ENCODE peak calls at places on chromosome 12, in five cellular contexts. C, W, L, S and A are unnamed samples.

GRCh38 chr12:63811755-63812154 is 32.0 kb downstream of the RXYLT1 start:
- DNase-seq in C (no peak), W (no peak), L (no peak), S (no peak), A (no peak)

GRCh38 chr12:75932241-75932640 is 99.3 kb downstream of the PHLDA1 start:
- DNase-seq in C (no peak), W (no peak), L (peak; percentile 17), S (no peak), A (no peak)

GRCh38 chr12:124753230-124753595 is 110.5 kb downstream of the SCARB1 start:
- DNase-seq in C (no peak), W (no peak), L (no peak), S (no peak), A (no peak)

GRCh38 chr12:19287302-19287701 is 152.0 kb upstream of the AEBP2 start:
- DNase-seq in C (peak; percentile 12), W (no peak), L (no peak), S (no peak), A (no peak)

GRCh38 chr12:117842630-117843029 is 126.2 kb downstream of the KSR2 start:
- DNase-seq in C (no peak), W (no peak), L (no peak), S (no peak), A (no peak)

GRCh38 chr12:51246254-51246853 is 7.7 kb downstream of the DAZAP2 start:
- DNase-seq in C (no peak), W (no peak), L (no peak), S (no peak), A (no peak)

GRCh38 chr12:32399045-32399372 is 349 bp upstream of the FGD4 start:
- DNase-seq in C (no peak), W (no peak), L (no peak), S (no peak), A (no peak)

GRCh38 chr12:24482882-24483604 is 465.9 kb downstream of the BCAT1 start:
- DNase-seq in C (no peak), W (no peak), L (no peak), S (no peak), A (no peak)

GRCh38 chr12:54385251-54385914 is 850 bp upstream of the ZNF385A start:
- DNase-seq in C (no peak), W (no peak), L (no peak), S (no peak), A (no peak)

GRCh38 chr12:124523071-124523470 is 44.3 kb downstream of the NCOR2 start:
- DNase-seq in C (no peak), W (no peak), L (no peak), S (no peak), A (no peak)

GRCh38 chr12:820336-820735 is 68.0 kb downstream of the WNK1 start:
- DNase-seq in C (no peak), W (no peak), L (no peak), S (no peak), A (no peak)

GRCh38 chr12:11578461-11578993 is 70.9 kb upstream of the ETV6 start:
- DNase-seq in C (no peak), W (no peak), L (no peak), S (no peak), A (no peak)

GRCh38 chr12:10235761-10236631 is 23.3 kb downstream of the GABARAPL1 start:
- DNase-seq in C (peak; percentile 55), W (no peak), L (peak; percentile 56), S (no peak), A (no peak)

GRCh38 chr12:98852181-98852580 is 207.1 kb downstream of the APAF1 start:
- DNase-seq in C (no peak), W (no peak), L (no peak), S (no peak), A (no peak)

GRCh38 chr12:131046813-131047788 is 93.4 kb downstream of the ADGRD1 start:
- DNase-seq in C (no peak), W (no peak), L (peak; percentile 35), S (no peak), A (no peak)

GRCh38 chr12:120688527-120689071 is 1.6 kb downstream of the MLEC start:
- DNase-seq in C (peak; percentile 47), W (no peak), L (no peak), S (no peak), A (no peak)

GRCh38 chr12:39619316-39619659 is 315 bp downstream of the ABCD2 start:
- DNase-seq in C (no peak), W (no peak), L (no peak), S (no peak), A (no peak)
- H3K4me3 ChIP-seq in C (peak overlapping the region; percentile 79), W (peak overlapping the region; percentile 44), L (peak overlapping the region; percentile 55), S (peak overlapping the region; percentile 51), A (peak overlapping the region; percentile 69)

GRCh38 chr12:29241821-29242591 is 92.9 kb downstream of the FAR2 start:
- DNase-seq in C (peak; percentile 100), W (no peak), L (no peak), S (peak; percentile 51), A (peak; percentile 85)
- TF ChIP-seq CTCF in C (peak; percentile 54), W (no peak), L (no peak), S (peak; percentile 19), A (peak; percentile 18)

GRCh38 chr12:3453947-3454675 is 36.9 kb upstream of the PRMT8 start:
- DNase-seq in C (peak; percentile 94), W (peak; percentile 13), L (peak; percentile 8), S (peak; percentile 33), A (peak; percentile 24)
- H3K4me3 ChIP-seq in C (peak overlapping the region; percentile 9), W (no peak overlapping the region), L (no peak overlapping the region), S (no peak overlapping the region), A (no peak overlapping the region)

GRCh38 chr12:119225454-119225853 is 46.7 kb downstream of the HSPB8 start:
- DNase-seq in C (no peak), W (no peak), L (no peak), S (no peak), A (no peak)
- TF ChIP-seq CTCF in C (no peak), W (no peak), L (no peak), S (no peak), A (no peak)

GRCh38 chr12:5429741-5430557 is 2.0 kb upstream of the NTF3 start:
- DNase-seq in C (no peak), W (no peak), L (no peak), S (no peak), A (no peak)
- H3K4me3 ChIP-seq in C (no peak overlapping the region), W (no peak overlapping the region), L (no peak overlapping the region), S (no peak overlapping the region), A (no peak overlapping the region)

DNA sequence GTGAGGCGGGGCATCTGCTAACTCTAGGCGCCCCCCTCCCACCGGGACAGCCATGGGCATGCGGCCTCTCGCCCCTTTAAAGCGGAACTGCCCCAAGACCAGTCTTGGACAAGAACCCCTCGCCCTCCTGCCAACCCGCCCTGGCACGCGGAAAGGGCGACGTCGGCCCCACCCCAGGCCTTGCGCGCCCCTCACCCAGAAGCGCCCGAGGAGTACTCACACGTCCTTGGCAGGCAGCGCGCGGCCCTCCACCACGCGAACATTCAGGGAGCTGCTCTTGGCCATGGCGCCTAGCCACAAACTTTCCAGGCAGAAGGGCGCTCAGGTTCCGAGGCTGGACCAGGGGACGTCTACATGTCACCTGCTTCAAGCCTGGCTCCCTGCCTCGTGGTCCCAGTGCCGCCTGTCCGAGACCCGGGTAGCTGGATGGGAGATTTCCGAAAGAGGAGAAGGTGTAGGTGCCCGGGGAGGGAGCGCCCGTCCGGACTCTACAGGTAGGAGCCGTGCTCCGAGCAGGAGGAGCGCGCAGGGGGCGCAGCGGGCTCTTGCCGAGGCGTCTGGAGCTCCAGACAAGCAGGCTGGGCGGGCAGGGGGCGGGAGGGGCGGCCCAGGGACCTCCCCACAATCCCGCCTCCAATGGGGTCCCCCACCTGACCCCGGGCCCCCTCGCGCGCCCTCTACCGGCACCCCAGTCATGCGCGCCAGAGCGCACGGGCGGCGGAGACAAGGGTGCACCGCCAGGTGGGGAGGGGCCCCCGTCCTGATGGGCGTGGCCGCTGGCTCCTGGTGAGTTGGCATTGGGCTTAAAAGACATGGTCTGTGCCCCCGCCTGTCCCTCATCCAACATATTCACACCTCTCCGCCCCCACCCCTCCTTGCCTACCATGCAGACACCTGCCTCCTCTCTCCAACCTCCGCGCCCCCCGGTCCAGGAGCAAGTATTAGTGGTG is at the start of gene RASAL1:
- DNase-seq in C (peak; percentile 44), W (no peak), L (peak; percentile 87), S (no peak), A (no peak)
- TF ChIP-seq CTCF in C (peak; percentile 48), W (no peak), L (peak; percentile 76), S (peak; percentile 21), A (peak; percentile 42)

GRCh38 chr12:55722948-55723347 is 2.8 kb downstream of the RDH5 start:
- DNase-seq in C (no peak), W (no peak), L (no peak), S (no peak), A (no peak)

GRCh38 chr12:55725556-55725955 is 3.3 kb downstream of the CD63 start:
- DNase-seq in C (no peak), W (no peak), L (no peak), S (no peak), A (no peak)

GRCh38 chr12:55724226-55724939 is 4.2 kb downstream of the RDH5 start:
- DNase-seq in C (peak; percentile 64), W (no peak), L (peak; percentile 82), S (no peak), A (no peak)

GRCh38 chr12:55724940-55725309 is 3.9 kb downstream of the CD63 start:
- DNase-seq in C (no peak), W (no peak), L (no peak), S (no peak), A (no peak)

GRCh38 chr12:55723516-55724225 is 3.5 kb downstream of the RDH5 start:
- DNase-seq in C (no peak), W (no peak), L (no peak), S (no peak), A (no peak)
- H3K4me3 ChIP-seq in C (no peak overlapping the region), W (no peak overlapping the region), L (no peak overlapping the region), S (no peak overlapping the region), A (no peak overlapping the region)

GRCh38 chr12:96206957-96207356 is 12.8 kb downstream of the ELK3 start:
- DNase-seq in C (no peak), W (no peak), L (no peak), S (no peak), A (no peak)

GRCh38 chr12:96210376-96211055 is 16.3 kb downstream of the ELK3 start:
- DNase-seq in C (no peak), W (no peak), L (no peak), S (no peak), A (no peak)

GRCh38 chr12:96208346-96208745 is 14.2 kb downstream of the ELK3 start:
- DNase-seq in C (peak; percentile 25), W (no peak), L (no peak), S (no peak), A (no peak)

GRCh38 chr12:96211989-96212388 is 17.8 kb downstream of the ELK3 start:
- DNase-seq in C (no peak), W (no peak), L (no peak), S (no peak), A (no peak)

DNA sequence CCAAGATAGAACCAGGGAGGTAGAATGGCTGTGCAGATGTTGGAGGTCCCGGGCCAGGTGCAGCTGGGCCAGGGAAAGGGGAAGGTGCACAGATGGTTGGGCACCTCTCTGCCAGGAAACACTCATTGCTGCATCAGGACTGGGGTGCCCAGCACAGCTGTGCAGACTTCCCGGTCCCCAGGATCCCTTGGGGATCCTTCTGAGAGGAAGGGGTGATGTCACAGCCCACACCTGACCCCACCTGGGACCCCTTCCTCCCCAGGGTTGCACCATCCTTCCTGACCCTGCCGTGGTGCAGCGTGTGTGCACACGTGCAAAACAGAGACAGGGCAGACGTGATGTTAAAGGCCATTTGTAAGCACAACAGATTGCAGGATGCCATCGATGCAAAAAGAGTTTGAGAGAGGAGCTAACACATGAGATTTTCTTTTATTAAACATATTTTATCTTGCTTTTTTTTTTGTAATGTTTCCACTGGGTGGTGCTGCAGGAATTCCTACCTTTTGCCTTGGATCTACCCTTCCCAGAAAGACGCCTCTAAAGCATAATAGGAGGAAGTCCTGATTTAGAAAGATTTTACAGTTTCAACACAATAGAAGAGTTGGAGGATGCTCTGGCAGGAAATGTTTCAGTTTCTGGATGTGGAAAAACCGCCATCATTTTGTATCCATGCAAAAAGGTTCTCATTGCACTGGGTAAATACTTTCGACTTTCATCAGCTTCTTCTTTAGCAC is 14.8 kb downstream of the ELK3 start:
- DNase-seq in C (no peak), W (no peak), L (no peak), S (no peak), A (no peak)
- TF ChIP-seq CTCF in C (peak; percentile 38), W (peak; percentile 25), L (no peak), S (no peak), A (peak; percentile 21)